ENCODE peak calls at places on chromosomes 1 and 21, in seven cellular contexts. One of them, this sample, is unnamed.

GRCh38 chr1:67682659-67683197 is 2.3 kb upstream of the GADD45A start:
- DNase-seq in dermis microvascular lymphatic vessel endothelial cell: peak; percentile 60
- DNase-seq in HS-27A: peak; percentile 95
- DNase-seq in T-helper 2 cell: no peak
- DNase-seq in GM20000: no peak
- DNase-seq in occipital lobe: no peak
- DNase-seq in NCI-H345: no peak
- DNase-seq in this sample: no peak

GRCh38 chr1:23910553-23911246 is 2.5 kb downstream of the CNR2 start:
- DNase-seq in dermis microvascular lymphatic vessel endothelial cell: no peak
- DNase-seq in HS-27A: no peak
- DNase-seq in T-helper 2 cell: no peak
- DNase-seq in GM20000: peak; percentile 52
- DNase-seq in occipital lobe: no peak
- DNase-seq in NCI-H345: no peak
- DNase-seq in this sample: no peak

GRCh38 chr1:221939598-221939997 is 197.7 kb upstream of the DUSP10 start:
- DNase-seq in dermis microvascular lymphatic vessel endothelial cell: no peak
- DNase-seq in HS-27A: no peak
- DNase-seq in T-helper 2 cell: no peak
- DNase-seq in GM20000: no peak
- DNase-seq in occipital lobe: no peak
- DNase-seq in NCI-H345: peak; percentile 24
- DNase-seq in this sample: no peak

GRCh38 chr1:168221275-168221674 is 4.5 kb upstream of the SFT2D2 start:
- DNase-seq in dermis microvascular lymphatic vessel endothelial cell: no peak
- DNase-seq in HS-27A: no peak
- DNase-seq in T-helper 2 cell: no peak
- DNase-seq in GM20000: no peak
- DNase-seq in occipital lobe: no peak
- DNase-seq in NCI-H345: no peak
- DNase-seq in this sample: no peak

GRCh38 chr1:2353215-2353906 is 38.0 kb downstream of the MORN1 start:
- DNase-seq in dermis microvascular lymphatic vessel endothelial cell: no peak
- DNase-seq in HS-27A: no peak
- DNase-seq in T-helper 2 cell: peak; percentile 0
- DNase-seq in GM20000: no peak
- DNase-seq in occipital lobe: no peak
- DNase-seq in NCI-H345: no peak
- DNase-seq in this sample: no peak

GRCh38 chr1:236039736-236040670 is 24.9 kb downstream of the NID1 start:
- DNase-seq in dermis microvascular lymphatic vessel endothelial cell: no peak
- DNase-seq in HS-27A: no peak
- DNase-seq in T-helper 2 cell: no peak
- DNase-seq in GM20000: no peak
- DNase-seq in occipital lobe: no peak
- DNase-seq in NCI-H345: no peak
- DNase-seq in this sample: peak; percentile 79

GRCh38 chr1:28172690-28173150 is 3.8 kb downstream of the PTAFR start:
- DNase-seq in dermis microvascular lymphatic vessel endothelial cell: no peak
- DNase-seq in HS-27A: no peak
- DNase-seq in T-helper 2 cell: no peak
- DNase-seq in GM20000: peak; percentile 57
- DNase-seq in occipital lobe: no peak
- DNase-seq in NCI-H345: no peak
- DNase-seq in this sample: no peak

GRCh38 chr1:23590058-23590783 is 30.9 kb upstream of the ID3 start:
- DNase-seq in dermis microvascular lymphatic vessel endothelial cell: no peak
- DNase-seq in HS-27A: no peak
- DNase-seq in T-helper 2 cell: no peak
- DNase-seq in GM20000: peak; percentile 63
- DNase-seq in occipital lobe: no peak
- DNase-seq in NCI-H345: no peak
- DNase-seq in this sample: no peak

GRCh38 chr1:54965624-54966340 is 14.6 kb upstream of the TMEM61 start:
- DNase-seq in dermis microvascular lymphatic vessel endothelial cell: peak; percentile 48
- DNase-seq in HS-27A: no peak
- DNase-seq in T-helper 2 cell: no peak
- DNase-seq in GM20000: peak; percentile 55
- DNase-seq in occipital lobe: no peak
- DNase-seq in NCI-H345: peak; percentile 72
- DNase-seq in this sample: no peak

GRCh38 chr1:27668808-27669723 is 2.9 kb downstream of the IFI6 start:
- DNase-seq in dermis microvascular lymphatic vessel endothelial cell: peak; percentile 54
- DNase-seq in HS-27A: no peak
- DNase-seq in T-helper 2 cell: peak; percentile 76
- DNase-seq in GM20000: peak; percentile 84
- DNase-seq in occipital lobe: peak; percentile 24
- DNase-seq in NCI-H345: peak; percentile 75
- DNase-seq in this sample: no peak

GRCh38 chr21:22399717-22400520 is 1401.7 kb downstream of the NCAM2 start:
- DNase-seq in dermis microvascular lymphatic vessel endothelial cell: no peak
- DNase-seq in HS-27A: no peak
- DNase-seq in T-helper 2 cell: no peak
- DNase-seq in GM20000: no peak
- DNase-seq in occipital lobe: no peak
- DNase-seq in NCI-H345: no peak
- DNase-seq in this sample: no peak

GRCh38 chr1:226662704-226663326 is 76.3 kb downstream of the ITPKB start:
- DNase-seq in dermis microvascular lymphatic vessel endothelial cell: peak; percentile 90
- DNase-seq in HS-27A: peak; percentile 86
- DNase-seq in T-helper 2 cell: peak; percentile 77
- DNase-seq in GM20000: peak; percentile 85
- DNase-seq in occipital lobe: peak; percentile 55
- DNase-seq in NCI-H345: no peak
- DNase-seq in this sample: peak; percentile 76

GRCh38 chr21:33281101-33281652 is 15.0 kb downstream of the IL10RB start:
- DNase-seq in dermis microvascular lymphatic vessel endothelial cell: no peak
- DNase-seq in HS-27A: no peak
- DNase-seq in T-helper 2 cell: no peak
- DNase-seq in GM20000: no peak
- DNase-seq in occipital lobe: no peak
- DNase-seq in NCI-H345: no peak
- DNase-seq in this sample: no peak

GRCh38 chr1:238408737-238409136 is 518.0 kb upstream of the ZP4 start:
- DNase-seq in dermis microvascular lymphatic vessel endothelial cell: no peak
- DNase-seq in HS-27A: no peak
- DNase-seq in T-helper 2 cell: no peak
- DNase-seq in GM20000: no peak
- DNase-seq in occipital lobe: no peak
- DNase-seq in NCI-H345: no peak
- DNase-seq in this sample: no peak

GRCh38 chr1:94688646-94689045 is 131.5 kb upstream of the SLC44A3 start:
- DNase-seq in dermis microvascular lymphatic vessel endothelial cell: no peak
- DNase-seq in HS-27A: no peak
- DNase-seq in T-helper 2 cell: no peak
- DNase-seq in GM20000: no peak
- DNase-seq in occipital lobe: no peak
- DNase-seq in NCI-H345: peak; percentile 22
- DNase-seq in this sample: no peak

GRCh38 chr1:52842643-52843310 is at the start of gene ZYG11A:
- DNase-seq in dermis microvascular lymphatic vessel endothelial cell: peak; percentile 79
- DNase-seq in HS-27A: peak; percentile 79
- DNase-seq in T-helper 2 cell: peak; percentile 61
- DNase-seq in GM20000: peak; percentile 95
- DNase-seq in occipital lobe: no peak
- DNase-seq in NCI-H345: peak; percentile 78
- DNase-seq in this sample: peak; percentile 40

GRCh38 chr1:112141301-112141700 is 151.8 kb upstream of the KCND3 start:
- DNase-seq in dermis microvascular lymphatic vessel endothelial cell: no peak
- DNase-seq in HS-27A: no peak
- DNase-seq in T-helper 2 cell: no peak
- DNase-seq in GM20000: no peak
- DNase-seq in occipital lobe: no peak
- DNase-seq in NCI-H345: no peak
- DNase-seq in this sample: no peak

GRCh38 chr1:108079550-108079949 is 114.6 kb upstream of the VAV3 start:
- DNase-seq in dermis microvascular lymphatic vessel endothelial cell: no peak
- DNase-seq in HS-27A: no peak
- DNase-seq in T-helper 2 cell: peak; percentile 17
- DNase-seq in GM20000: peak; percentile 11
- DNase-seq in occipital lobe: no peak
- DNase-seq in NCI-H345: no peak
- DNase-seq in this sample: no peak

GRCh38 chr1:26833432-26834405 is 7.2 kb downstream of the ZDHHC18 start:
- DNase-seq in dermis microvascular lymphatic vessel endothelial cell: no peak
- DNase-seq in HS-27A: no peak
- DNase-seq in T-helper 2 cell: peak; percentile 90
- DNase-seq in GM20000: peak; percentile 90
- DNase-seq in occipital lobe: no peak
- DNase-seq in NCI-H345: no peak
- DNase-seq in this sample: no peak

GRCh38 chr1:240577095-240577494 is 34.9 kb downstream of the GREM2 start:
- DNase-seq in dermis microvascular lymphatic vessel endothelial cell: no peak
- DNase-seq in HS-27A: no peak
- DNase-seq in T-helper 2 cell: no peak
- DNase-seq in GM20000: no peak
- DNase-seq in occipital lobe: no peak
- DNase-seq in NCI-H345: no peak
- DNase-seq in this sample: no peak

GRCh38 chr1:149962039-149962647 is 25.5 kb upstream of the MTMR11 start:
- DNase-seq in dermis microvascular lymphatic vessel endothelial cell: peak; percentile 83
- DNase-seq in HS-27A: peak; percentile 35
- DNase-seq in T-helper 2 cell: peak; percentile 17
- DNase-seq in GM20000: peak; percentile 55
- DNase-seq in occipital lobe: no peak
- DNase-seq in NCI-H345: peak; percentile 82
- DNase-seq in this sample: peak; percentile 50

GRCh38 chr21:46229133-46229922 is 754 bp upstream of the LSS start:
- DNase-seq in dermis microvascular lymphatic vessel endothelial cell: no peak
- DNase-seq in HS-27A: no peak
- DNase-seq in T-helper 2 cell: peak; percentile 51
- DNase-seq in GM20000: peak; percentile 80
- DNase-seq in occipital lobe: no peak
- DNase-seq in NCI-H345: peak; percentile 80
- DNase-seq in this sample: no peak

GRCh38 chr21:29645666-29646553 is 293.9 kb downstream of the GRIK1 start:
- DNase-seq in dermis microvascular lymphatic vessel endothelial cell: no peak
- DNase-seq in HS-27A: no peak
- DNase-seq in T-helper 2 cell: no peak
- DNase-seq in GM20000: no peak
- DNase-seq in occipital lobe: no peak
- DNase-seq in NCI-H345: no peak
- DNase-seq in this sample: no peak

GRCh38 chr1:63523738-63524137 is 413 bp downstream of the EFCAB7 start:
- DNase-seq in dermis microvascular lymphatic vessel endothelial cell: no peak
- DNase-seq in HS-27A: no peak
- DNase-seq in T-helper 2 cell: no peak
- DNase-seq in GM20000: peak; percentile 3
- DNase-seq in occipital lobe: no peak
- DNase-seq in NCI-H345: peak; percentile 38
- DNase-seq in this sample: peak; percentile 1

GRCh38 chr1:39928809-39929587 is 25.9 kb upstream of the MFSD2A start:
- DNase-seq in dermis microvascular lymphatic vessel endothelial cell: no peak
- DNase-seq in HS-27A: no peak
- DNase-seq in T-helper 2 cell: no peak
- DNase-seq in GM20000: no peak
- DNase-seq in occipital lobe: no peak
- DNase-seq in NCI-H345: no peak
- DNase-seq in this sample: no peak

GRCh38 chr1:15204931-15205330 is 42.1 kb upstream of the FHAD1 start:
- DNase-seq in dermis microvascular lymphatic vessel endothelial cell: no peak
- DNase-seq in HS-27A: no peak
- DNase-seq in T-helper 2 cell: no peak
- DNase-seq in GM20000: no peak
- DNase-seq in occipital lobe: no peak
- DNase-seq in NCI-H345: no peak
- DNase-seq in this sample: no peak

GRCh38 chr1:160646711-160647328 is at the start of gene SLAMF1:
- DNase-seq in dermis microvascular lymphatic vessel endothelial cell: no peak
- DNase-seq in HS-27A: no peak
- DNase-seq in T-helper 2 cell: no peak
- DNase-seq in GM20000: peak; percentile 49
- DNase-seq in occipital lobe: no peak
- DNase-seq in NCI-H345: no peak
- DNase-seq in this sample: no peak

GRCh38 chr21:37862536-37862935 is 53.7 kb downstream of the KCNJ6 start:
- DNase-seq in dermis microvascular lymphatic vessel endothelial cell: peak; percentile 14
- DNase-seq in HS-27A: no peak
- DNase-seq in T-helper 2 cell: no peak
- DNase-seq in GM20000: peak; percentile 49
- DNase-seq in occipital lobe: no peak
- DNase-seq in NCI-H345: no peak
- DNase-seq in this sample: no peak